ENCODE peak calls at places on chromosomes 16 and 17, in four cellular contexts. One of them, this sample, is unnamed.

GRCh38 chr17:63519972-63520882 is 2.9 kb upstream of the KCNH6 start:
- DNase-seq in K562: no peak
- DNase-seq in SK-N-SH: no peak
- DNase-seq in GM12878: no peak
- DNase-seq in this sample: no peak

GRCh38 chr17:41363881-41364280 is 5.7 kb downstream of the KRT33B start:
- DNase-seq in K562: no peak
- DNase-seq in SK-N-SH: no peak
- DNase-seq in GM12878: no peak
- DNase-seq in this sample: no peak

GRCh38 chr17:38706625-38707298 is 1.7 kb downstream of the MLLT6 start:
- DNase-seq in K562: peak; percentile 57
- DNase-seq in SK-N-SH: no peak
- DNase-seq in GM12878: no peak
- DNase-seq in this sample: no peak

GRCh38 chr17:76164331-76164730 is 23.3 kb upstream of the FOXJ1 start:
- DNase-seq in K562: no peak
- DNase-seq in SK-N-SH: no peak
- DNase-seq in GM12878: no peak
- DNase-seq in this sample: no peak

GRCh38 chr17:73196500-73196899 is 3.6 kb downstream of the COG1 start:
- DNase-seq in K562: peak; percentile 20
- DNase-seq in SK-N-SH: no peak
- DNase-seq in GM12878: no peak
- DNase-seq in this sample: peak; percentile 50

GRCh38 chr16:68369697-68370096 is 58.9 kb downstream of the PRMT7 start:
- DNase-seq in K562: no peak
- DNase-seq in SK-N-SH: no peak
- DNase-seq in GM12878: peak; percentile 75
- DNase-seq in this sample: no peak

GRCh38 chr17:33968350-33969044 is 286.6 kb upstream of the CCL2 start:
- DNase-seq in K562: peak; percentile 42
- DNase-seq in SK-N-SH: no peak
- DNase-seq in GM12878: peak; percentile 83
- DNase-seq in this sample: no peak

GRCh38 chr17:71628306-71628705 is 492.5 kb upstream of the SOX9 start:
- DNase-seq in K562: no peak
- DNase-seq in SK-N-SH: no peak
- DNase-seq in GM12878: no peak
- DNase-seq in this sample: no peak

GRCh38 chr17:8019665-8020064 is 17.2 kb downstream of the GUCY2D start:
- DNase-seq in K562: no peak
- DNase-seq in SK-N-SH: no peak
- DNase-seq in GM12878: no peak
- DNase-seq in this sample: no peak

GRCh38 chr17:4980644-4981216 is 6.7 kb downstream of the CAMTA2 start:
- DNase-seq in K562: peak; percentile 65
- DNase-seq in SK-N-SH: peak; percentile 84
- DNase-seq in GM12878: no peak
- DNase-seq in this sample: peak; percentile 31

GRCh38 chr17:59287452-59287851 is 44.0 kb upstream of the YPEL2 start:
- DNase-seq in K562: peak; percentile 32
- DNase-seq in SK-N-SH: no peak
- DNase-seq in GM12878: no peak
- DNase-seq in this sample: no peak

GRCh38 chr16:27685802-27686201 is 135.9 kb downstream of the KATNIP start:
- DNase-seq in K562: no peak
- DNase-seq in SK-N-SH: no peak
- DNase-seq in GM12878: no peak
- DNase-seq in this sample: no peak

GRCh38 chr17:77563439-77564102 is 394.9 kb upstream of the TNRC6C start:
- DNase-seq in K562: no peak
- DNase-seq in SK-N-SH: no peak
- DNase-seq in GM12878: no peak
- DNase-seq in this sample: no peak

GRCh38 chr17:51912939-51913338 is 245.6 kb downstream of the CA10 start:
- DNase-seq in K562: no peak
- DNase-seq in SK-N-SH: no peak
- DNase-seq in GM12878: no peak
- DNase-seq in this sample: no peak

GRCh38 chr16:23276821-23277220 is 25.3 kb upstream of the SCNN1B start:
- DNase-seq in K562: no peak
- DNase-seq in SK-N-SH: no peak
- DNase-seq in GM12878: no peak
- DNase-seq in this sample: no peak

GRCh38 chr17:49514374-49514738 is 19.3 kb downstream of the NGFR start:
- DNase-seq in K562: peak; percentile 48
- DNase-seq in SK-N-SH: peak; percentile 78
- DNase-seq in GM12878: no peak
- DNase-seq in this sample: peak; percentile 68

GRCh38 chr16:84357191-84357651 is 11.1 kb upstream of the ATP2C2 start:
- DNase-seq in K562: no peak
- DNase-seq in SK-N-SH: no peak
- DNase-seq in GM12878: no peak
- DNase-seq in this sample: no peak

GRCh38 chr17:57490446-57490845 is 234.1 kb downstream of the MSI2 start:
- DNase-seq in K562: no peak
- DNase-seq in SK-N-SH: no peak
- DNase-seq in GM12878: no peak
- DNase-seq in this sample: no peak

GRCh38 chr16:424623-425081 is 797 bp upstream of the RAB11FIP3 start:
- DNase-seq in K562: peak; percentile 50
- DNase-seq in SK-N-SH: no peak
- DNase-seq in GM12878: no peak
- DNase-seq in this sample: no peak

GRCh38 chr16:57564571-57565270 is 22.3 kb downstream of the ADGRG5 start:
- DNase-seq in K562: no peak
- DNase-seq in SK-N-SH: no peak
- DNase-seq in GM12878: no peak
- DNase-seq in this sample: no peak

GRCh38 chr16:70375636-70376611 is 29.2 kb downstream of the DDX19A start:
- DNase-seq in K562: no peak
- DNase-seq in SK-N-SH: no peak
- DNase-seq in GM12878: no peak
- DNase-seq in this sample: no peak

GRCh38 chr16:57619606-57620315 is 8.7 kb upstream of the ADGRG1 start:
- DNase-seq in K562: no peak
- DNase-seq in SK-N-SH: no peak
- DNase-seq in GM12878: no peak
- DNase-seq in this sample: peak; percentile 28

GRCh38 chr16:10040136-10041080 is 141.8 kb downstream of the GRIN2A start:
- DNase-seq in K562: no peak
- DNase-seq in SK-N-SH: peak; percentile 27
- DNase-seq in GM12878: no peak
- DNase-seq in this sample: peak; percentile 38

GRCh38 chr16:55653106-55653505 is 2.7 kb upstream of the SLC6A2 start:
- DNase-seq in K562: no peak
- DNase-seq in SK-N-SH: no peak
- DNase-seq in GM12878: no peak
- DNase-seq in this sample: no peak

GRCh38 chr17:35795871-35796265 is 427 bp upstream of the MMP28 start:
- DNase-seq in K562: no peak
- DNase-seq in SK-N-SH: no peak
- DNase-seq in GM12878: no peak
- DNase-seq in this sample: no peak

GRCh38 chr16:1180772-1181714 is 28.1 kb downstream of the CACNA1H start:
- DNase-seq in K562: no peak
- DNase-seq in SK-N-SH: no peak
- DNase-seq in GM12878: no peak
- DNase-seq in this sample: no peak

GRCh38 chr16:57962756-57963155 is 8.2 kb downstream of the CNGB1 start:
- DNase-seq in K562: no peak
- DNase-seq in SK-N-SH: no peak
- DNase-seq in GM12878: no peak
- DNase-seq in this sample: no peak

GRCh38 chr17:13047016-13047415 is 29.2 kb upstream of the ELAC2 start:
- DNase-seq in K562: no peak
- DNase-seq in SK-N-SH: no peak
- DNase-seq in GM12878: no peak
- DNase-seq in this sample: no peak

GRCh38 chr17:17493249-17493985 is 2.8 kb downstream of the RASD1 start:
- DNase-seq in K562: no peak
- DNase-seq in SK-N-SH: no peak
- DNase-seq in GM12878: no peak
- DNase-seq in this sample: no peak

GRCh38 chr16:79573881-79574280 is 26.7 kb downstream of the MAF start:
- DNase-seq in K562: no peak
- DNase-seq in SK-N-SH: no peak
- DNase-seq in GM12878: no peak
- DNase-seq in this sample: no peak

GRCh38 chr16:55502801-55503366 is 6.0 kb upstream of the LPCAT2 start:
- DNase-seq in K562: no peak
- DNase-seq in SK-N-SH: peak; percentile 78
- DNase-seq in GM12878: no peak
- DNase-seq in this sample: no peak

GRCh38 chr17:58088624-58089023 is 5.4 kb downstream of the DYNLL2 start:
- DNase-seq in K562: no peak
- DNase-seq in SK-N-SH: no peak
- DNase-seq in GM12878: no peak
- DNase-seq in this sample: no peak

GRCh38 chr16:67516296-67517177 is 12.1 kb upstream of the RIPOR1 start:
- DNase-seq in K562: no peak
- DNase-seq in SK-N-SH: no peak
- DNase-seq in GM12878: no peak
- DNase-seq in this sample: no peak

GRCh38 chr16:68234188-68235104 is 1.5 kb downstream of the ESRP2 start:
- DNase-seq in K562: no peak
- DNase-seq in SK-N-SH: no peak
- DNase-seq in GM12878: no peak
- DNase-seq in this sample: peak; percentile 71

GRCh38 chr17:61135782-61136181 is 263.9 kb upstream of the TBX2 start:
- DNase-seq in K562: no peak
- DNase-seq in SK-N-SH: no peak
- DNase-seq in GM12878: no peak
- DNase-seq in this sample: no peak

DNA sequence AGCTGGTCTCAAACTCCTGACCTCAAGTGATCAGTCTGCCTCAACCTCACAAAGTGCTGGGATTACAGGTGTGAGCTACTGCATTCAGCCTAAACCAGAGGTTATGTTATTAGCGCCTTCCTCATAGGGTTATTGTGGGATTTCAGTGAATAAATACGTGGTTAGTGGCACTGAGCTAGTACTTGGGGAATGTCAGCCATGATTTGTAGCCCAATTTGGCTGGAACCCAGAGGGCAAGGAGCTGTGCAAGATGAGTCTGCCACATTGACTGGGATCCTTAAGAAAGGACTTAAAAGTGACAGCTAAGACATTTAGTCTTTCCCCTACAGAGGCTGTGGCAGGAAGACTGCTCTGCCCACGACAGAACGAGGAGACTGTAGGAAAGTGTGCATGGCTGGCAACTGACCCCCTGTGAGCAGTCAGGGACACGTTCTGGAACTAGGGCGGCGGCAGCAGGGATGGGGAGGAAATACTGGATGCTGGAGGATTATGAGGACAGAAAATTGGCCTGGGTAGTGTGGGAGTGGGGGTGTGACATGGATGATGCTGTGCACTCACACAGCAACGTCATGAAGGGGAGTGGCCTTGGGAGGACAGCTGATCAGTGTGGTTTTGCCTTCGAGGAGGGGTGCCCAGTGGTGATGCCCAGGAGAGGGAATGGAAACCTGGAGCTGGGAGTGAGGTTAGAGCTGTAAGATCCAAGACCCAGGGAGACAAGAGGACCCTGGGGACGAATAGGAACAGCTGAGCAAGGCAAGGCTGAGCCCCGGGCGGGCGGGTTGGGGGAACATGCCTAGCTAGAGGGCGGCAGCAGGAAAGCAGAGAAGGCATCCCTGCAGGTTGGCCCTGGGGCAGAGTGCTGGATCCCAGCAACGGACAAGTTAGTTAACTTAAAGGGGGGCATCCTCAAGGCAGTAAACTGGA is 14.5 kb downstream of the ATP5PD start:
- DNase-seq in K562: peak; percentile 64
- DNase-seq in SK-N-SH: peak; percentile 89
- DNase-seq in GM12878: no peak
- DNase-seq in this sample: peak; percentile 35
- TF ChIP-seq USF1 in K562: no peak
- TF ChIP-seq USF1 in SK-N-SH: peak; percentile 57
- TF ChIP-seq USF1 in GM12878: peak; percentile 15
- TF ChIP-seq USF1 in this sample: no peak

GRCh38 chr17:64679710-64680216 is 17.7 kb upstream of the SMURF2 start:
- DNase-seq in K562: no peak
- DNase-seq in SK-N-SH: no peak
- DNase-seq in GM12878: no peak
- DNase-seq in this sample: no peak
- TF ChIP-seq USF2 in K562: no peak
- TF ChIP-seq USF2 in SK-N-SH: no peak
- TF ChIP-seq USF2 in GM12878: no peak
- TF ChIP-seq USF2 in this sample: no peak

DNA sequence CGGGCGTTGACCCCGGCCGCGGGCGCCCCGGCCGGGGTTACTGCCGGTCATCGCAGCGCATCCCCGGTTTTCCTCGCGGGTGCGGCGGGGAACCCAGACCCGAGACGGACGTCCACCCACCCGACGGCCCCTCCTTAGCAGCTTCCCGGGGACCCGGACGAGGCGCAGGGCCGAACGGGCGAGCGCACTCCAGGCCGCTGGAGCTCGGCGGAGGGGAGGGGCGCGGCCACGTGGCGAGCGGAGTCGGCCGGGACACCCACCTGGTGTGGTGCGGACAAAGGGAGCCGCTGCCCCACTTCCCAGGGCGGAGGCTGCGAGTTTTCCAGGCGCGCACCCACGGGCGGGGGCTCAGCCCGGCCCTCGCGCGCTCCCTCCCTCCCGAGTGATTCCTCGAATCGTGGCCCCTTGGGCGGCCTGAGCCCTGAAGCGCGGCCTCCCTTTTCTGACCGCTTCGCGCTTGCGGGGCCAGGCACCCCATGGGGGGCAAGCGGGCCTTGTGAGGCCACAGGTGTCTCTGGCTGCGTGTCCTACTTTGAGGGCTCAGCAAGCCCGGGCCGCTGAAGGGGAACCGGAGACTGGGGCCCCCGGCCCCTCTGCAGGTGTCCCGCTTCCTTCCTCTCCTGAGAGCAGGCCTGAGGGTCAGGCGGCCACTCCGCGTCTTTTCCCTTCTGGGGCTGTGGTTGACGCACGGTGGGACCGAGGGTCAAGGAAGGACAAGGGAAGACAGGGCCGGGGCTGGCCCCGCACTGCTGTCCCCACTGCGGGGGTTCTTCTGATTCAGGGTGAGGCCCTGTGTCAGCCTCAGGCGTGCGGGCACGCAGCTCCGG is 1.1 kb upstream of the FASN start:
- DNase-seq in K562: no peak
- DNase-seq in SK-N-SH: no peak
- DNase-seq in GM12878: no peak
- DNase-seq in this sample: no peak
- TF ChIP-seq USF1 in K562: peak; percentile 71
- TF ChIP-seq USF1 in SK-N-SH: peak; percentile 28
- TF ChIP-seq USF1 in GM12878: no peak
- TF ChIP-seq USF1 in this sample: peak; percentile 79

DNA sequence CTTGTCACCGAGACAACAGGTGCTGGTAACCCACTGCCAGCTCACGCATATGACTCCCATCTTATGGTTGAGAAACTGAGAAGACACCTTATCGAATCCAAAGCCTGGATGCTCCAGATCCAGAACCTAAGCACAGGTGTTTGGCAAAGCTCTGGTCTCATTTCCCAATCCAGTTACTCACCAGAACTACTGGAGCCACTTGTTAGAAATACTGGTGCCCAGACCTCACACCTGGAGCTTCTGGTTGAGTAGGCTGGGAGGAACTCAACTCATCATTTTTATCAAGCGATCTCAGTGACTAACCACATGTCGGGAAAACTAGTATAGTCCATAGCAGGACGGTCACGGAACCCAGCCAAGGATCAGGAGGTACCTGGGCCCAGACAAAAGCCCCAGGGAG is 86.7 kb upstream of the RCVRN start:
- DNase-seq in K562: no peak
- DNase-seq in SK-N-SH: no peak
- DNase-seq in GM12878: no peak
- DNase-seq in this sample: no peak
- TF ChIP-seq USF2 in K562: no peak
- TF ChIP-seq USF2 in SK-N-SH: no peak
- TF ChIP-seq USF2 in GM12878: no peak
- TF ChIP-seq USF2 in this sample: no peak

This sample was measured in WTC11.